ENCODE peak calls at places on chromosomes 4 and X, in eight cellular contexts. F, J, B, Q, Z, K, H and N are unnamed samples.

GRCh38 chr4:175970734-175971133 is 94.9 kb upstream of the WDR17 start:
- DNase-seq in B (no peak), H (no peak), F (no peak), J (no peak), K (no peak), Z (no peak), Q (peak), N (no peak)

GRCh38 chr4:179095585-179096228 is 1653.5 kb upstream of the AGA start:
- DNase-seq in B (no peak), Q (peak), J (no peak), K (no peak), H (no peak), F (peak), Z (no peak), N (no peak)

GRCh38 chr4:152277333-152277732 is 258.6 kb downstream of the FBXW7 start:
- DNase-seq in J (no peak), F (no peak), H (no peak), K (no peak), Q (no peak), B (no peak), Z (no peak), N (no peak)

GRCh38 chr4:53489279-53489889 is 101.9 kb downstream of the LNX1 start:
- DNase-seq in K (no peak), F (no peak), Q (no peak), H (peak), J (no peak), B (no peak), Z (no peak), N (no peak)

GRCh38 chr4:23934915-23935314 is 45.1 kb upstream of the PPARGC1A start:
- DNase-seq in Q (no peak), B (no peak), K (peak), F (no peak), H (peak), Z (no peak), J (no peak), N (no peak)

GRCh38 chr4:143375326-143376073 is 38.8 kb downstream of the GAB1 start:
- DNase-seq in F (peak), B (no peak), J (no peak), Z (peak), Q (peak), H (no peak), K (no peak), N (no peak)

GRCh38 chrX:10242036-10242435 is 85.3 kb downstream of the CLCN4 start:
- DNase-seq in J (no peak), Q (no peak), Z (no peak), B (no peak), F (no peak), H (no peak), K (no peak), N (no peak)

GRCh38 chr4:2796261-2797187 is 3.6 kb downstream of the SH3BP2 start:
- DNase-seq in F (no peak), H (peak), K (no peak), Z (peak), Q (peak), J (no peak), B (no peak), N (no peak)

GRCh38 chr4:11263208-11263607 is 165.5 kb downstream of the HS3ST1 start:
- DNase-seq in B (no peak), K (no peak), F (no peak), Z (no peak), H (no peak), Q (no peak), J (no peak), N (no peak)

GRCh38 chrX:111892375-111892774 is 16.4 kb downstream of the TRPC5OS start:
- DNase-seq in K (no peak), B (no peak), F (no peak), J (no peak), Z (no peak), Q (no peak), H (no peak), N (no peak)

GRCh38 chrX:123899701-123900100 is 39.8 kb downstream of the XIAP start:
- DNase-seq in Q (no peak), Z (no peak), B (no peak), K (no peak), F (no peak), J (no peak), H (peak), N (no peak)

GRCh38 chrX:133414399-133415275 is 652 bp downstream of the GPC4 start:
- DNase-seq in J (no peak), H (no peak), Z (no peak), K (no peak), B (no peak), F (no peak), Q (peak), N (no peak)

GRCh38 chr4:184163813-184164212 is 53.9 kb downstream of the ENPP6 start:
- DNase-seq in Q (peak), H (peak), J (no peak), F (no peak), K (no peak), B (no peak), Z (peak), N (no peak)

GRCh38 chrX:135087867-135088266 is 32.5 kb downstream of the ETDB start:
- DNase-seq in K (no peak), Z (peak), Q (no peak), B (no peak), J (no peak), H (no peak), F (no peak), N (no peak)

GRCh38 chrX:12237131-12237530 is 98.9 kb downstream of the FRMPD4 start:
- DNase-seq in J (no peak), Z (no peak), K (no peak), Q (no peak), H (no peak), F (no peak), B (no peak), N (no peak)

GRCh38 chr4:1593881-1594345 is 90.2 kb downstream of the FAM53A start:
- DNase-seq in B (no peak), Q (peak), Z (peak), H (no peak), J (no peak), K (no peak), F (no peak), N (no peak)

GRCh38 chr4:15868065-15868464 is 70.5 kb downstream of the FGFBP1 start:
- DNase-seq in F (peak), B (no peak), K (no peak), Z (no peak), H (peak), J (no peak), Q (peak), N (no peak)

GRCh38 chr4:41725254-41725653 is 23.3 kb downstream of the PHOX2B start:
- DNase-seq in Z (no peak), B (no peak), K (no peak), J (no peak), H (no peak), F (no peak), Q (peak), N (no peak)

GRCh38 chr4:148196168-148196567 is 246.0 kb downstream of the NR3C2 start:
- DNase-seq in Z (no peak), K (no peak), H (no peak), F (no peak), Q (no peak), B (no peak), J (no peak), N (no peak)

GRCh38 chr4:73021634-73022033 is 47.9 kb downstream of the COX18 start:
- DNase-seq in K (peak), Z (no peak), F (peak), Q (peak), H (peak), B (no peak), J (no peak), N (no peak)

GRCh38 chr4:119010909-119011606 is 122.4 kb downstream of the SYNPO2 start:
- DNase-seq in Q (no peak), B (no peak), K (no peak), J (no peak), H (peak), F (no peak), Z (no peak), N (no peak)

GRCh38 chr4:185656467-185656890 is 121.2 kb upstream of the PDLIM3 start:
- DNase-seq in F (no peak), Z (peak), Q (peak), J (no peak), H (peak), B (no peak), K (no peak), N (no peak)

GRCh38 chr4:96056346-96056934 is 216.5 kb downstream of the PDHA2 start:
- DNase-seq in B (no peak), J (no peak), Z (no peak), H (no peak), F (no peak), K (no peak), Q (peak), N (no peak)

GRCh38 chrX:96453139-96453538 is 231.5 kb upstream of the DIAPH2 start:
- DNase-seq in Z (no peak), Q (no peak), B (no peak), J (no peak), F (no peak), H (no peak), K (no peak), N (no peak)

GRCh38 chrX:43822015-43822414 is 60.2 kb downstream of the MAOB start:
- DNase-seq in Q (no peak), Z (no peak), H (peak), K (no peak), F (no peak), B (no peak), J (no peak), N (no peak)

GRCh38 chr4:159117564-159117963 is 14.7 kb downstream of the RAPGEF2 start:
- DNase-seq in Q (no peak), J (no peak), H (no peak), B (no peak), Z (no peak), F (no peak), K (no peak), N (no peak)

GRCh38 chr4:84994280-84994679 is 27.8 kb upstream of the WDFY3 start:
- DNase-seq in B (no peak), Z (no peak), Q (peak), F (no peak), K (no peak), J (no peak), H (peak), N (no peak)

GRCh38 chrX:56281789-56282188 is 49.6 kb downstream of the KLF8 start:
- DNase-seq in B (no peak), H (peak), K (no peak), Z (no peak), J (no peak), Q (peak), F (peak), N (no peak)

GRCh38 chrX:65932173-65933084 is 107.5 kb downstream of the VSIG4 start:
- DNase-seq in J (no peak), Q (peak), F (no peak), Z (no peak), K (no peak), B (no peak), H (no peak), N (no peak)

GRCh38 chr4:186227221-186227620 is at the start of gene KLKB1:
- DNase-seq in Z (no peak), J (no peak), F (no peak), H (no peak), B (no peak), Q (no peak), K (no peak), N (no peak)

GRCh38 chr4:92657695-92658094 is 353.9 kb downstream of the GRID2 start:
- DNase-seq in B (no peak), Q (no peak), K (no peak), J (no peak), H (no peak), F (no peak), Z (no peak), N (no peak)

GRCh38 chr4:111933703-111934102 is 211.6 kb upstream of the FAM241A start:
- DNase-seq in F (no peak), K (no peak), Z (no peak), J (no peak), B (no peak), H (no peak), Q (no peak), N (no peak)

GRCh38 chrX:56759736-56760409 is 30.8 kb downstream of the NBDY start:
- DNase-seq in B (no peak), Z (no peak), K (no peak), J (no peak), Q (no peak), H (no peak), F (peak), N (no peak)